ENCODE peak calls at places on chromosome 1, in nine cellular contexts. S is stomach, Z is neural progenitor cell, I is SJSA1, L is suprapubic skin, M is breast epithelium, U is IMR-90, X is mammary epithelial cell, K is cardiac muscle cell. B is an unnamed sample. For H3K4me1, the result is how much of the 10 kb centered on the place peaks cover.

GRCh38 chr1:155893389-155894142 is 17.6 kb downstream of the RIT1 start:
- DNase-seq in S (no peak), Z (no peak), I (peak), L (no peak), M (no peak), U (peak), X (peak), K (peak), B (no peak)

GRCh38 chr1:154115180-154115579 is 39.7 kb downstream of the NUP210L start:
- DNase-seq in S (no peak), Z (no peak), I (no peak), L (no peak), M (no peak), U (no peak), X (no peak), K (peak), B (no peak)

GRCh38 chr1:7632126-7632525 is 139.0 kb upstream of the VAMP3 start:
- DNase-seq in S (no peak), Z (no peak), I (no peak), L (no peak), M (no peak), U (no peak), X (no peak), K (no peak), B (no peak)

GRCh38 chr1:211813590-211813989 is 17.0 kb downstream of the LPGAT1 start:
- DNase-seq in S (peak), Z (no peak), I (no peak), L (no peak), M (no peak), U (peak), X (peak), K (peak), B (no peak)

GRCh38 chr1:162876751-162877150 is 15.8 kb upstream of the CCDC190 start:
- DNase-seq in S (no peak), Z (no peak), I (no peak), L (no peak), M (no peak), U (no peak), X (no peak), K (no peak), B (no peak)

GRCh38 chr1:93081716-93082115 is 2.6 kb downstream of the MTF2 start:
- DNase-seq in S (no peak), Z (no peak), I (no peak), L (no peak), M (no peak), U (peak), X (peak), K (peak), B (no peak)

GRCh38 chr1:182235604-182235951 is 156.0 kb downstream of the GLUL start:
- DNase-seq in S (no peak), Z (no peak), I (no peak), L (no peak), M (no peak), U (no peak), X (no peak), K (no peak), B (no peak)

GRCh38 chr1:82598816-82599215 is 798.1 kb downstream of the ADGRL2 start:
- DNase-seq in S (no peak), Z (no peak), I (no peak), L (no peak), M (no peak), U (no peak), X (no peak), K (no peak), B (no peak)

GRCh38 chr1:2574350-2574749 is 12.2 kb upstream of the PRXL2B start:
- DNase-seq in S (no peak), Z (no peak), I (no peak), L (no peak), M (no peak), U (peak), X (no peak), K (no peak), B (no peak)

GRCh38 chr1:202268032-202268431 is 73.7 kb downstream of the UBE2T start:
- DNase-seq in S (peak), Z (no peak), I (peak), L (no peak), M (peak), U (no peak), X (no peak), K (no peak), B (no peak)

GRCh38 chr1:231866392-231867331 is 240.1 kb downstream of the DISC1 start:
- DNase-seq in S (peak), Z (peak), I (peak), L (no peak), M (peak), U (peak), X (peak), K (peak), B (peak)

GRCh38 chr1:87084247-87084836 is 169.9 kb downstream of the HS2ST1 start:
- DNase-seq in S (no peak), Z (peak), I (no peak), L (no peak), M (no peak), U (peak), X (no peak), K (peak), B (no peak)

GRCh38 chr1:209756608-209757445 is 974 bp downstream of the TRAF3IP3 start:
- DNase-seq in S (peak), Z (no peak), I (no peak), L (no peak), M (no peak), U (no peak), X (peak), K (no peak), B (no peak)

GRCh38 chr1:180494370-180494769 is 8.0 kb downstream of the ACBD6 start:
- DNase-seq in S (no peak), Z (no peak), I (no peak), L (no peak), M (no peak), U (no peak), X (no peak), K (no peak), B (no peak)

GRCh38 chr1:22131875-22132486 is 10.9 kb downstream of the WNT4 start:
- DNase-seq in S (peak), Z (peak), I (no peak), L (no peak), M (no peak), U (no peak), X (peak), K (peak), B (peak)

GRCh38 chr1:83929184-83929583 is 69.7 kb downstream of the TTLL7 start:
- DNase-seq in S (no peak), Z (no peak), I (no peak), L (no peak), M (no peak), U (peak), X (peak), K (peak), B (no peak)

GRCh38 chr1:167066333-167067122 is 23.6 kb downstream of the GPA33 start:
- DNase-seq in S (peak), Z (peak), I (peak), L (peak), M (peak), U (peak), X (peak), K (peak), B (peak)

GRCh38 chr1:156838972-156839371 is 19.9 kb downstream of the INSRR start:
- DNase-seq in S (peak), Z (peak), I (no peak), L (no peak), M (no peak), U (no peak), X (no peak), K (peak), B (no peak)

GRCh38 chr1:162079023-162079422 is 9.5 kb downstream of the NOS1AP start:
- DNase-seq in S (no peak), Z (no peak), I (no peak), L (no peak), M (no peak), U (no peak), X (no peak), K (no peak), B (no peak)

GRCh38 chr1:67850151-67850551 is 16.9 kb upstream of the GNG12 start:
- DNase-seq in S (no peak), Z (peak), I (no peak), L (no peak), M (no peak), U (peak), X (peak), K (peak), B (no peak)

GRCh38 chr1:42369471-42369870 is 11.1 kb upstream of the RIMKLA start:
- DNase-seq in S (no peak), Z (no peak), I (no peak), L (no peak), M (no peak), U (no peak), X (no peak), K (no peak), B (no peak)

GRCh38 chr1:226568077-226568831 is 19.7 kb downstream of the STUM start:
- DNase-seq in S (no peak), Z (peak), I (no peak), L (peak), M (no peak), U (no peak), X (no peak), K (peak), B (no peak)

GRCh38 chr1:219542828-219543518 is 69.9 kb downstream of the ZC3H11B start:
- DNase-seq in S (no peak), Z (no peak), I (no peak), L (no peak), M (no peak), U (peak), X (peak), K (peak), B (no peak)

GRCh38 chr1:24112381-24113169 is 640 bp upstream of the MYOM3 start:
- DNase-seq in S (peak), Z (peak), I (peak), L (no peak), M (peak), U (peak), X (peak), K (peak), B (peak)

GRCh38 chr1:166153641-166154350 is 13.0 kb downstream of the FAM78B start:
- DNase-seq in S (no peak), Z (no peak), I (no peak), L (no peak), M (no peak), U (no peak), X (no peak), K (no peak), B (no peak)

GRCh38 chr1:81032973-81033425 is 767.7 kb upstream of the ADGRL2 start:
- DNase-seq in S (no peak), Z (no peak), I (no peak), L (no peak), M (no peak), U (no peak), X (no peak), K (no peak), B (no peak)

GRCh38 chr1:203300441-203301330 is 4.6 kb upstream of the BTG2 start:
- DNase-seq in S (no peak), Z (no peak), I (no peak), L (no peak), M (no peak), U (no peak), X (no peak), K (no peak), B (no peak)

GRCh38 chr1:237050185-237050584 is 8.2 kb downstream of the RYR2 start:
- DNase-seq in S (no peak), Z (no peak), I (no peak), L (no peak), M (no peak), U (no peak), X (no peak), K (no peak), B (no peak)

GRCh38 chr1:14778882-14779594 is 180.6 kb downstream of the KAZN start:
- DNase-seq in S (peak), Z (peak), I (peak), L (no peak), M (no peak), U (peak), X (no peak), K (peak), B (no peak)

GRCh38 chr1:235933483-235934116 is 66.9 kb upstream of the LYST start:
- DNase-seq in S (no peak), Z (no peak), I (no peak), L (no peak), M (no peak), U (no peak), X (no peak), K (no peak), B (no peak)

GRCh38 chr1:171898956-171899355 is 57.7 kb downstream of the DNM3 start:
- DNase-seq in S (no peak), Z (peak), I (no peak), L (no peak), M (no peak), U (no peak), X (peak), K (no peak), B (no peak)

GRCh38 chr1:109239580-109240068 is 9.7 kb upstream of the CELSR2 start:
- DNase-seq in S (no peak), Z (peak), I (no peak), L (no peak), M (no peak), U (peak), X (peak), K (peak), B (no peak)

GRCh38 chr1:209421186-209421585 is 162.3 kb upstream of the CAMK1G start:
- DNase-seq in S (no peak), Z (no peak), I (no peak), L (no peak), M (no peak), U (no peak), X (peak), K (no peak), B (no peak)

GRCh38 chr1:57468661-57469523 is 45.0 kb upstream of the DAB1 start:
- DNase-seq in S (no peak), Z (no peak), I (no peak), L (no peak), M (no peak), U (peak), X (no peak), K (peak), B (no peak)
- H3K4me3 ChIP-seq in S (no peak), Z (no peak), I (no peak), L (no peak), M (no peak), U (no peak), X (no peak), K (no peak), B (no peak)

DNA sequence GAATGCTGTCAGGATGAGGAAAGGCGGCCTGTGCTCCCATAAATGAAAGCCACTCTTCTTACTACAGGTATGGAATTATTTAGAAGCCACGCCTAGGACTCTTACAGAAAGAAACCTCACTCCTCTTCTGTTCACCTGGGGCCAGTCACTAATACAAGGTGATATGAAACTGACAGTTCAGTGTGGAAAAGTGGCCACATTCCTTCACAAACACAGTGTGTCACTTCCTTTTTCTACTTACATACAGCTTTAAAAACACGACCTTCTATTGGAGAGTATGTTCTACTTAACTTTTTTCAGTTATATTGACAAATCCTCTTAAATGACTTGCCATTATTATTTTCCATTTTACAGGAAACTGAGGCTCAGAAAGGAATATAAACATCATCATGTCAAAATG is 163.1 kb downstream of the PCNX2 start:
- DNase-seq in S (no peak), Z (no peak), I (no peak), L (no peak), M (no peak), U (no peak), X (no peak), K (no peak), B (no peak)
- H3K4me1 ChIP-seq in S (under half), Z (under half), I (under half), L (under half), M (under half), U (under half), X (under half), K (under half), B (under half)

DNA sequence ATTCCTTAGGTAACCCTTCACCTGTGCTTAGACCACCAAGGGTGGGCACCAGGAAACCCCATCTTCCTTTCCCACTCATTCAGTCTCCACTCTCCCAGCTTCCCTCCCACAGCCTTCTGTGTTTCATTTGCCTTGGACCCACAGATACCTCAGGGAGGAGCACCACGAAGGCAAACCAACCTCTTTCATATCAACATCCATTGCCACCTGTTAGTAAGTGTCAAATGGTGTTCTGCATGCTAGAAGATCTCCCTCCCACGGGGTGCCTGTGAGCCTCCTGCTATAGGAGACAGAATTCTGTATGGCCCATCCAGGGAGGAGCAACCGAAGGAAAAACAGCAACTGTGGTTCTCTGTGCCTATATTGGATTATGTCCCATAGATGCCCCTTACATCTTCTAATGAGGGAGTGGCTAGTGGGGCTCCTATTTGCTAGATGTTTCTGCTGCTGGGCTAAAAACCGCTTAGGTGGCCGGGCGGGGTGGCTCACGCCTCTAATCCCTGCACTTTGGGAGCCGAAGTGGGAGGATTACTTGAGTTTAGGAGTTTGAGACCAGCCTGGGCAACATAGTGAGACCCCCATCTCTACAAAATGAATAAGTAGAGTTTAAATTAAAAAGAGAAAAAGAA is 25.6 kb upstream of the SCCPDH start:
- DNase-seq in S (no peak), Z (no peak), I (no peak), L (no peak), M (no peak), U (no peak), X (no peak), K (no peak), B (no peak)
- H3K4me3 ChIP-seq in S (peak), Z (peak), I (peak), L (peak), M (peak), U (peak), X (no peak), K (no peak), B (peak)

GRCh38 chr1:116321766-116322175 is 51.3 kb upstream of the ATP1A1 start:
- DNase-seq in S (peak), Z (no peak), I (no peak), L (no peak), M (no peak), U (no peak), X (no peak), K (no peak), B (no peak)
- H3K4me1 ChIP-seq in S (under half), Z (under half), I (under half), L (under half), M (under half), U (under half), X (under half), K (under half), B (half or more)

DNA sequence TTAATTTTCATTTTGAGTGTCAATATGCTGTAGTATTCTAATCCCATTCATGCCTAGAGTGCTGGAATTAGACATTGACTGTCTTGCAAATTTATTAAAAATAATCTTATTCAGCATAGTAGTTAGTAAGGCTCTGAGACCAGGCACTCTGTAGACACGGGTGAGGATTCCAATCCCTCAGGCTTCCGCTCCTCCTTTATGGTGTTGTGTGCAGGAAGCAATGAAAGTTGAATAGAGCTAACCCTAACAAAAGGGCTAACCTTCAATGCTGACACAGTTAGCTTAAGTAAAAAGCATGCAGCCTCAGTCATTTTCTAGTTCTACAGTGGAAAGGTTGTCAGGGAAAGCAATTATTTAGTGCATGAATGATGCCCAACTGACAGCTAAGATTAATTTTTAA is 199.6 kb upstream of the SGIP1 start:
- DNase-seq in S (no peak), Z (peak), I (no peak), L (no peak), M (no peak), U (no peak), X (no peak), K (no peak), B (no peak)
- H3K4me3 ChIP-seq in S (peak), Z (no peak), I (peak), L (peak), M (peak), U (peak), X (no peak), K (no peak), B (peak)

B was measured in effector memory CD4-positive, alpha-beta T cell.